ENCODE peak calls at places on chromosome 1, in five cellular contexts. U, Y, S, R and K are unnamed samples.

GRCh38 chr1:226104671-226105121 is 42.2 kb downstream of the H3-3A start:
- DNase-seq in U (no peak), Y (no peak), S (no peak), R (no peak), K (no peak)

GRCh38 chr1:212685429-212685828 is 14.2 kb downstream of the BATF3 start:
- DNase-seq in U (no peak), Y (peak), S (no peak), R (no peak), K (no peak)

GRCh38 chr1:186974774-186975181 is 146.0 kb downstream of the PLA2G4A start:
- DNase-seq in U (no peak), Y (no peak), S (no peak), R (no peak), K (no peak)

GRCh38 chr1:43536196-43536863 is 5.6 kb downstream of the PTPRF start:
- DNase-seq in U (no peak), Y (no peak), S (peak), R (peak), K (no peak)

GRCh38 chr1:235450886-235451457 is 53.3 kb downstream of the B3GALNT2 start:
- DNase-seq in U (no peak), Y (no peak), S (no peak), R (no peak), K (no peak)

GRCh38 chr1:100943533-100943932 is 47.6 kb downstream of the SLC30A7 start:
- DNase-seq in U (no peak), Y (no peak), S (no peak), R (no peak), K (no peak)

GRCh38 chr1:8373547-8374270 is 55.8 kb downstream of the SLC45A1 start:
- DNase-seq in U (peak), Y (peak), S (peak), R (no peak), K (no peak)

GRCh38 chr1:47752048-47752451 is 245.1 kb downstream of the TRABD2B start:
- DNase-seq in U (no peak), Y (peak), S (no peak), R (no peak), K (no peak)

GRCh38 chr1:31771891-31772668 is 7.9 kb upstream of the ADGRB2 start:
- DNase-seq in U (no peak), Y (no peak), S (no peak), R (no peak), K (no peak)

GRCh38 chr1:194045416-194045815 is 859.0 kb upstream of the B3GALT2 start:
- DNase-seq in U (no peak), Y (no peak), S (no peak), R (no peak), K (no peak)

GRCh38 chr1:155910621-155911121 is 478 bp downstream of the RIT1 start:
- DNase-seq in U (peak), Y (no peak), S (peak), R (no peak), K (peak)

DNA sequence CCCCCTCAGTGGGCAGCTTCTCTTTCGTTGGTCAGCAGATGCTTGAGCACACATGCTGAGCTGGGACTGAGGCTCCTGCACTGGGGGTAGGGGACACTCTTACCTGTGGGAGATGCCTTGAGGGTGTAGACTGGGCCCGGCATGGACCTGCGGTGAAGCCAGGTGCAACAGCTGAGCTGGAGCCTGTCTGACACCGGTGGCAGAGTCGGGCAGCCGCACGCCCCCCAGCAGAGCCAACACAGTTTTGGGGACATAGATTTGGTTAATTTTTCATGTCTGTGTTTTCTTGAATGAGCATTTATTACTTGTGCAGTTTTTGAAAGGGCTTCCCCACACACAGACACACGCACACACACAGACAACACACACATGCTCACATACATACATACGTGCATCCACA is 5.9 kb upstream of the HES5 start:
- DNase-seq in U (no peak), Y (no peak), S (no peak), R (no peak), K (no peak)
- TF ChIP-seq CTCF in U (no peak), Y (no peak), S (no peak), R (no peak), K (no peak)

DNA sequence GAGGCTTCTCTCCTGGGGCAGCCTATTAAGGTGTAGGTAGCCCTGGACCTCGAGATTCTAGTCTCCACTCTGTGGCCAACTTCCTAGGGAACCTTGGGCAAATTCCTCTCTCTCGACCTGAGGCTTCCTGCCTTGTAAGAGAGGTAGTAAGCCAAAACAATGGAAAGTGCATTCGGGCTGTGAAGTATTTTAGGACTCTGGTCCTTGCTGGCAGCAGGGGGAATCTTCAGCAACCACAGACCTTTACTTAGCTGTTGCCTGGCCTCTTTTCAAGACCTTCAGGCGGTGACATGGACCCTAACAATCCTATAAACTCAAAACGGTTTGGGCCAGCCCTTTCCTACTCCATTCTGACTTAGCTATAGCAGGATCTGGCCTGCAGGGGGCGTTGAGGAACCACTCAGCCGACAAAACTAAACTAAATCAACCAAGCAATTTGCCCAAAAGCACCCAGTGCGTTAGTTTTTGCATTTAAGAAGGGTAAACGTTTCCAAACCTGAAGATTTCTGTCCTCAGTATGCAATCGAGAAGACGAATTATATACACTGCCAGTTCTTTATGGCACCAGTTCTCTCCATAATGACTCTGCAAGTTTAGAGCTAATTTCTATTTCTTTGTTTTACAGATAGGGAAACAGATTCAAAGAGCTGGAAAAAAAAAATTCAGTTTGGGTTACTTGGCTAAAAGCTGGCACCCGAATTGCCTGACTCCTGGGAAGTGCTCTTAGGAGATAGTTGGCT is 10.9 kb upstream of the SESN2 start:
- DNase-seq in U (peak), Y (peak), S (peak), R (peak), K (peak)
- TF ChIP-seq CTCF in U (peak), Y (peak), S (peak), R (peak), K (peak)

GRCh38 chr1:79877086-79877485 is 870.6 kb upstream of the ADGRL4 start:
- DNase-seq in U (no peak), Y (no peak), S (no peak), R (no peak), K (no peak)

GRCh38 chr1:79875187-79875586 is 868.7 kb upstream of the ADGRL4 start:
- DNase-seq in U (no peak), Y (no peak), S (no peak), R (no peak), K (no peak)

DNA sequence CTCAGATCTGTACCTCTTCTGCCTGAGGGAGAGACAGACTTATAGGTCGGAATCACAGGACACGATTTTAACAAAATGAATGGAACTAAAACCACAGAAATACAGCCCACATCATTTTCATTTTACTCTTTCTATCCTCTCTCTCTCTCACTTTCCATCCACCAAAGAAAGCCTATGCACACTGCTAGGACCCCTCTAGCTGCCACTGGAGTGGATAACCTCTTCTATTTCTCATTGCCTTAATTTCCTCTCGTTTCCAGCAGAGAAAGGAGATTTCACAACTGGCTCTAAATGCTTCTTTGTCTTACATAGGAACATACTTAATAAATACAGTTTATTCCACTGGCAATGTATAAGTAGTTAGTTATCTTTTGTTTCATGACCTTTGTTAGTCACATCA is 867.8 kb upstream of the ADGRL4 start:
- DNase-seq in U (no peak), Y (no peak), S (no peak), R (no peak), K (no peak)
- TF ChIP-seq CTCF in U (no peak), Y (no peak), S (no peak), R (no peak), K (no peak)

GRCh38 chr1:5430911-5431310 is 561.3 kb downstream of the NPHP4 start:
- DNase-seq in U (peak), Y (no peak), S (no peak), R (peak), K (no peak)
- TF ChIP-seq CTCF in U (no peak), Y (no peak), S (no peak), R (no peak), K (no peak)

DNA sequence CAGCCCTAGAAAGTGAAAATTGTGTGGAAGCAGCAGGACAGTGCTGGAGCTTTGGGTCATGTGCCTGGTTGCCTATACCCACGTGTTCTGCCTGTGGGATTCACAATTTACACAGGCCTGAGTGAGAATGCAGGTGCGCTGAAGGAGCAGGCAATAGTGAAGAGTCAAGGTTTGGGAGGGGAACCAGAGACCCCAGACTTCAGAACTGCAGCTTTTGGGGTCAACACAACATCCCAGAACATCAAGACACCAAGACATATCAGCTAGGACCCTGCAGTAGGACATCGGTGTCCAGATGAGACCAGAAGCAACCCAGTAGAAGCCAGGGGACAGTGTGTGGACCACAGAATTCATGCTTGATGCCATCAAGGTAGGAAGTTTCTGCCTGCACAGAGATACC is 29.1 kb upstream of the CNIH3 start:
- DNase-seq in U (no peak), Y (no peak), S (no peak), R (no peak), K (no peak)
- TF ChIP-seq CTCF in U (no peak), Y (no peak), S (no peak), R (no peak), K (no peak)

DNA sequence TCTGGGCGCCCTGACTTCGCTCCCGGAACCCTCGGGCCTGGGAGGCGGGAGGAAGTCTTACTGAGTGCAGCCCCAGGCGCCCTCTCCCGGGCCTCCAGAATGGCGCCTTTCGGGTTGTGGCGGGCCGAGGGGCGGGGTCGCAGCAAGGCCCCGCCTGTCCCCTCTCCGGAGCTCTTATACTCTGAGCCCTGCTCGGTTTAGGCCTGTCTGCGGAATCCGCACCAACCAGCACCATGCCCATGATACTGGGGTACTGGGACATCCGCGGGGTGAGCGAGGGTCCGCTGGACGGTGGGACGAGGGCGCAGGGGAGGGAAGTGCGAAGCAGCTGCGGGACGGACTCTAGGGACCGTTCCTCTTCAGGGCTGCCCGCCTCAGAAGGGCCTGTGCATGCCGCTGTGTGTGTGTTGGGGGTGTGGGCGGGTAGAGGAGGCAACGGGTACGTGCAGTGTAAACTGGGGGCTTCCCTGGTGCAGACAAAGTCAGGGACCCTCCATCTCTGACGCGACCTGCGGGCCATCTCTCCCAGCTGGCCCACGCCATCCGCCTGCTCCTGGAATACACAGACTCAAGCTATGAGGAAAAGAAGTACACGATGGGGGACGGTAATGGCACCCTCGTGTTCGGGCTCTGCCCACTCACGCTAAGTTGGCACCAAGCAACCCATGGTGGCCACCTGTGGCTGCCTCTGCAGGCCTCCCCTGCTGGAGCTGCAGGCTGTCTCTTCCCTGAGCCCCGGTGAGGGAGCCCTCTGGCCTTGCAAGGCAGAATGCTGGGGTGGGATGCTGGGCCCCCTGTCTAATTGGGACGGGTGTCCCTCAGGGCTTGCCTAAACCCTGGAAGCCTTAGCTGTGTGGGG is at the start of gene GSTM1:
- DNase-seq in U (peak), Y (peak), S (no peak), R (no peak), K (no peak)
- TF ChIP-seq CTCF in U (peak), Y (no peak), S (no peak), R (no peak), K (no peak)

DNA sequence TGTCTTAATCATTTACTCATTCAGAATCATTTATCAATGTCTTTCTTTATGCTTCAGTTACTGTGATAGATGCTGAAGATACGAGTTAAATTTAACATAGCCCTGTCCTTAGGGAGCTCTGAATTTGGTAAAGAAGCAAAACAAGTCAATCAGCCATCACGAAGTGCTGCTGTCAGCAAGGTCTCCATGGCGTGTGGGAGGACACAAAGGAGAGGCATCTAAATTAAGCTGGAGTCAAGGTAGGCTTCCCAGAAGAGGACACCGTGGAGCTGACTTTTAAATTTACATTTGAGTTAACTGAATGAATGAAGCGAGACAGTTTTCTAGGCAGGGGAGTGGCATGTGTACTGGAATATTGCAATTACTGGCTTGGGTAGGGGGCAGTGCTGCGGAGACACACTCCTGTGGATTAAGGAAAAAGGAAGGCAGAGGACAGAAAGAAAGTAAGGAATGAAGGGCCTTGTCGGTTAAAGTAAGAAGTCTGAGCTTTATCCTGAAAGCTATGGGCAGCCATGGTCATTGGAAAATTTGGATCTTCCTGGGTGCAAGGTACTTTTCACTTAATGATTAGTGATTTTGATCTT is 41.3 kb upstream of the C1orf87 start:
- DNase-seq in U (no peak), Y (no peak), S (no peak), R (no peak), K (no peak)
- TF ChIP-seq CTCF in U (no peak), Y (no peak), S (no peak), R (no peak), K (no peak)

GRCh38 chr1:1244192-1244811 is 2.2 kb downstream of the C1QTNF12 start:
- DNase-seq in U (no peak), Y (no peak), S (no peak), R (no peak), K (no peak)
- TF ChIP-seq CTCF in U (no peak), Y (no peak), S (no peak), R (no peak), K (no peak)

GRCh38 chr1:91872560-91873081 is 13.3 kb downstream of the TGFBR3 start:
- DNase-seq in U (no peak), Y (no peak), S (no peak), R (peak), K (no peak)

GRCh38 chr1:91876751-91877573 is 9.0 kb downstream of the TGFBR3 start:
- DNase-seq in U (no peak), Y (no peak), S (no peak), R (no peak), K (no peak)

GRCh38 chr1:91876040-91876470 is 9.9 kb downstream of the TGFBR3 start:
- DNase-seq in U (no peak), Y (no peak), S (no peak), R (no peak), K (peak)

GRCh38 chr1:91871994-91872393 is 14.0 kb downstream of the TGFBR3 start:
- DNase-seq in U (no peak), Y (no peak), S (no peak), R (peak), K (no peak)

DNA sequence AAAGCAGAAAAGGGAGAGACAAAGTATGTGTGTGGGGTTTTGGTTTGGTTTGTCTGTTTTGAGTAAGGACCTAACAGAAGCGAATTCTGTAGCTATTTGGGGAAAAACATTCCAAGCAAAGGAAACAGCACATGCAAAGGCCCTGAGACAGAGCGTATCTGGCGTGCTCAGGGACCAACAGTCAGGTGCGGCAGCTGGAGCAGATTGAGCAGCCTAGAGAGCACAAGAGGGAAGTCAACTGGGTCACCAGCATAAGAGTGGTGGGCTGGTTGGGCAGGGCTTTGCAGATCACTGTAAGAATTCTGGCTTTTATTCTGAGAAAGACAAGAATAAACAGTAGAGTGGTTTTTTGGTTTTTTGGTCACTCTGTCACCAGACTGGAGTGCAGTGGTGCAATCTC is 11.8 kb downstream of the TGFBR3 start:
- DNase-seq in U (no peak), Y (no peak), S (no peak), R (no peak), K (no peak)
- TF ChIP-seq CTCF in U (no peak), Y (no peak), S (no peak), R (no peak), K (no peak)

GRCh38 chr1:12032141-12032710 is 12.9 kb downstream of the MIIP start:
- DNase-seq in U (no peak), Y (no peak), S (no peak), R (no peak), K (no peak)

GRCh38 chr1:12028957-12029511 is 9.7 kb downstream of the MIIP start:
- DNase-seq in U (no peak), Y (no peak), S (no peak), R (no peak), K (no peak)

GRCh38 chr1:12029720-12030339 is 10.5 kb downstream of the MIIP start:
- DNase-seq in U (no peak), Y (no peak), S (no peak), R (no peak), K (no peak)

GRCh38 chr1:12028248-12028647 is 8.9 kb downstream of the MIIP start:
- DNase-seq in U (no peak), Y (no peak), S (no peak), R (no peak), K (no peak)

DNA sequence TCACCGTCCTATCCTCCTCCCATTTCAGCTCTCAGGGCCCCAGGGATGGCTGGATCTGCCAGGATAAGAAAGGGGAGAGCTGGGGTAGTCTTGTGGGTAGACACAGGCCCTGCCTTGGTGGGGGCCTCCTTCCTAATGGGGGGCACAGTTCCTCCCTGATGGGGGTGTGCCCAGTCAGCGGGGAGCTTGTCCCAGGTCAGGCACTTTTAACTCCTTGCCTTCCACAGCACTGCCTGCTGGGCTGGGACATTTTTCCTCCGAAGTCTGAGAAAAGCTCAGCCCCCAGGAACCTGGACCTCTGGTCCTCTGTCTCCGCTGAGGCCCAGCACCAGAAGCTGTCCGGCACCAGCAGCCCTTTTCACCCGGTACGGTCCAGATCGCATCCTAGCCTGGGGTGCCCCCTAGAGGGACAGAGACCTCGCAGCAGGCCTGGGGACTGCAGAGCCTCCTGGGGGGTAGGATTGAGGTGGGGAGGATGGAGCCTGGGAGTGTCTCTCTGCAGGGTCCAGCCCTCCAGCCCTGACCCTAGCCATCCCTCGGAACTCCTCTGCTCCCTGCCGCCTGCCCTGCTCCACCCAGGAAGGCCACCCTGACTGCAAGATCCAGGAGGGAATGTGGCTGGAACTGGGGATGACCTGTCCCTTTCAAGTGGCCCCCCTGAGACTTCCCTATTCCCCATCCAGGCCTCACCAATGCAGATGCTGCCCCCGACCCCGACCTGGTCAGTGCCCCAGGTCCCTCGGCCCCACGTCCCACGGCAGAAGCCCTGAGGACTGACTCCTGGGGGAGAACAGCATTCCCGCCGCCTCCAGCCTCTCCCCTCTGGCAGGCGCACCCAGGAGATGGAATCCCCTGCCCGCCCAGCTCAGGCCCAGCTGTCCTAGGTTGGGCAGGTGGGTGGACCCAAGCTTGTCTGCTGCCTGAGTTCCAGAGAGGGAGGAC is 12.0 kb downstream of the MIIP start:
- DNase-seq in U (peak), Y (no peak), S (peak), R (no peak), K (no peak)
- TF ChIP-seq CTCF in U (peak), Y (peak), S (no peak), R (peak), K (peak)